ENCODE peak calls at places on chromosomes 4 and X, in five cellular contexts. E is upper lobe of left lung; X is brain microvascular endothelial cell; M is astrocyte; F is CD4-positive, alpha-beta T cell. Y is an unnamed sample.

GRCh38 chrX:40176979-40177430 is 79.2 kb upstream of the BCOR start:
- DNase-seq in E (no peak), M (no peak), F (no peak), X (no peak), Y (no peak)

GRCh38 chr4:10173039-10173753 is 56.6 kb upstream of the WDR1 start:
- DNase-seq in X (peak; percentile 42), F (no peak), M (no peak), E (peak; percentile 42), Y (no peak)

GRCh38 chr4:114378306-114378903 is 220.2 kb upstream of the UGT8 start:
- DNase-seq in X (peak; percentile 24), E (no peak), M (peak; percentile 34), F (no peak), Y (no peak)

GRCh38 chr4:135418353-135418752 is 1216.8 kb upstream of the PABPC4L start:
- DNase-seq in X (peak; percentile 8), E (no peak), M (peak; percentile 4), F (no peak), Y (no peak)

GRCh38 chr4:4308800-4309441 is 18.9 kb downstream of the ZBTB49 start:
- DNase-seq in X (peak; percentile 75), M (peak; percentile 68), F (no peak), E (no peak), Y (no peak)

GRCh38 chr4:184012937-184013336 is 107.8 kb downstream of the STOX2 start:
- DNase-seq in E (no peak), X (no peak), M (no peak), F (no peak), Y (no peak)

GRCh38 chr4:33429971-33430370 is 2709.8 kb downstream of the PCDH7 start:
- DNase-seq in E (no peak), F (no peak), X (no peak), M (no peak), Y (no peak)

GRCh38 chrX:45517090-45517973 is 316.7 kb upstream of the DIPK2B start:
- DNase-seq in X (peak; percentile 45), E (no peak), M (peak; percentile 84), F (no peak), Y (no peak)

GRCh38 chrX:148203531-148203930 is 222.4 kb downstream of the FMR1NB start:
- DNase-seq in X (no peak), E (no peak), F (no peak), M (no peak), Y (no peak)

GRCh38 chr4:127782025-127782274 is 172 bp upstream of the HSPA4L start:
- DNase-seq in X (peak; percentile 77), M (peak; percentile 62), F (no peak), E (peak; percentile 81), Y (peak; percentile 88)

GRCh38 chr4:128388352-128388630 is 100.7 kb upstream of the PGRMC2 start:
- DNase-seq in E (no peak), X (peak; percentile 33), M (peak; percentile 8), F (no peak), Y (no peak)

GRCh38 chrX:9682456-9682855 is 83.2 kb downstream of the GPR143 start:
- DNase-seq in X (no peak), M (no peak), E (no peak), F (no peak), Y (no peak)
- TF ChIP-seq CTCF in X (peak; percentile 26), M (no peak), E (no peak), F (no peak), Y (peak; percentile 22)

GRCh38 chr4:109040441-109040840 is 262.0 kb downstream of the COL25A1 start:
- DNase-seq in E (no peak), X (no peak), M (peak; percentile 4), F (no peak), Y (no peak)
- TF ChIP-seq CTCF in E (no peak), X (no peak), M (no peak), F (no peak), Y (no peak)

GRCh38 chrX:155216940-155217450 is 735 bp downstream of the VBP1 start:
- DNase-seq in F (no peak), M (peak; percentile 28), X (no peak), E (no peak), Y (no peak)
- TF ChIP-seq CTCF in F (peak; percentile 2), M (peak; percentile 23), X (no peak), E (no peak), Y (no peak)

GRCh38 chr4:1763070-1763549 is 30.0 kb upstream of the FGFR3 start:
- DNase-seq in X (no peak), E (no peak), M (no peak), F (no peak), Y (no peak)

GRCh38 chr4:1762264-1763010 is 30.7 kb upstream of the FGFR3 start:
- DNase-seq in E (no peak), F (no peak), X (no peak), M (no peak), Y (no peak)

GRCh38 chr4:1765409-1766335 is 27.4 kb upstream of the FGFR3 start:
- DNase-seq in M (no peak), E (no peak), X (no peak), F (no peak), Y (no peak)

GRCh38 chr4:1764670-1765069 is 28.4 kb upstream of the FGFR3 start:
- DNase-seq in X (no peak), M (no peak), F (no peak), E (no peak), Y (no peak)

DNA sequence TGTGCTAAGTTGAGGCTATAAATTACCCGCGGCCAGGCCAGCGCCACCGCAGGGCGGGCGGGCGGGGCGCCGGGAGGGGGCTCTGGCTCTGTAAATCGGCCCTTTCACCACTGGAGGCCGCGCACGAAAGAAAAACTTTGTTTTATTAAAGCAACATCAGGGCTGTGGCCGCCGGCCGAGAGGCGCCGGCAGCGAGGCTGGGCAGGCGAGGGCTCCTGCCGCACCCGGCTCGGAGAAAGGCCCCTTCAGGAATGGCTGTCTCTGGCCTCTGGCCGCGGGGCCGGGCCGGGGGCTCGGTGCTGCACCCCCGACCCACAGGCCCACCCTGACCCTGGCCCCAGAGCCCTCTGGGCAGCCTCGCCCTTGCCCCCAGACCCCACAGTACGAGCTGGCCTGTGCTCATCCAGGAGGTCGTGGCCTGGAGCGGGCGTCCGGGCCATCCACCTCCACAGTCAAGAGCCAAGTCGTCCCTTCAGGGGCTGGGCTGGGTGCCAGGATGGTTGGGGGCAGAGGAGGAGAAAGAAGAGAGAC is 29.5 kb upstream of the FGFR3 start:
- DNase-seq in F (no peak), M (no peak), E (no peak), X (peak; percentile 25), Y (no peak)
- TF ChIP-seq CTCF in F (no peak), M (no peak), E (peak; percentile 23), X (no peak), Y (no peak)

Y was measured in type B pancreatic cell.